ENCODE peak calls at places on chromosomes 5 and 9, in nine cellular contexts. One of them, this sample, is unnamed.

GRCh38 chr9:130846487-130847305 is 11.6 kb downstream of the ABL1 start:
- DNase-seq in right atrium auricular region: no peak
- DNase-seq in CD4-positive, alpha-beta memory T cell: no peak
- DNase-seq in stomach: peak; percentile 46
- DNase-seq in upper lobe of right lung: no peak
- DNase-seq in prostate gland: no peak
- DNase-seq in aorta: peak; percentile 88
- DNase-seq in IMR-90: peak; percentile 80
- DNase-seq in CD8-positive, alpha-beta memory T cell: no peak
- DNase-seq in this sample: peak; percentile 59

GRCh38 chr9:2411459-2412215 is 209.9 kb upstream of the VLDLR start:
- DNase-seq in CD8-positive, alpha-beta memory T cell: no peak
- DNase-seq in right atrium auricular region: no peak
- DNase-seq in IMR-90: no peak
- DNase-seq in upper lobe of right lung: no peak
- DNase-seq in aorta: no peak
- DNase-seq in CD4-positive, alpha-beta memory T cell: no peak
- DNase-seq in stomach: no peak
- DNase-seq in prostate gland: no peak
- DNase-seq in this sample: no peak

GRCh38 chr9:70491798-70492736 is 77.6 kb upstream of the KLF9 start:
- DNase-seq in upper lobe of right lung: no peak
- DNase-seq in stomach: no peak
- DNase-seq in aorta: no peak
- DNase-seq in right atrium auricular region: no peak
- DNase-seq in CD8-positive, alpha-beta memory T cell: no peak
- DNase-seq in CD4-positive, alpha-beta memory T cell: no peak
- DNase-seq in prostate gland: no peak
- DNase-seq in IMR-90: no peak
- DNase-seq in this sample: no peak

GRCh38 chr9:137428841-137429545 is 5.8 kb downstream of the NOXA1 start:
- DNase-seq in IMR-90: no peak
- DNase-seq in aorta: peak; percentile 42
- DNase-seq in stomach: peak; percentile 63
- DNase-seq in prostate gland: no peak
- DNase-seq in CD4-positive, alpha-beta memory T cell: no peak
- DNase-seq in upper lobe of right lung: peak; percentile 63
- DNase-seq in CD8-positive, alpha-beta memory T cell: no peak
- DNase-seq in right atrium auricular region: no peak
- DNase-seq in this sample: peak; percentile 51

GRCh38 chr9:129595323-129595741 is 25.6 kb downstream of the C9orf50 start:
- DNase-seq in CD8-positive, alpha-beta memory T cell: no peak
- DNase-seq in upper lobe of right lung: no peak
- DNase-seq in CD4-positive, alpha-beta memory T cell: no peak
- DNase-seq in aorta: no peak
- DNase-seq in right atrium auricular region: no peak
- DNase-seq in IMR-90: peak; percentile 60
- DNase-seq in prostate gland: peak; percentile 51
- DNase-seq in stomach: no peak
- DNase-seq in this sample: no peak

GRCh38 chr9:106334081-106334480 is 528.9 kb upstream of the ZNF462 start:
- DNase-seq in stomach: no peak
- DNase-seq in IMR-90: no peak
- DNase-seq in prostate gland: no peak
- DNase-seq in right atrium auricular region: no peak
- DNase-seq in CD4-positive, alpha-beta memory T cell: no peak
- DNase-seq in CD8-positive, alpha-beta memory T cell: no peak
- DNase-seq in aorta: no peak
- DNase-seq in upper lobe of right lung: no peak
- DNase-seq in this sample: no peak

GRCh38 chr5:141326088-141326854 is 4.0 kb upstream of the PCDHGA1 start:
- DNase-seq in IMR-90: peak; percentile 82
- DNase-seq in upper lobe of right lung: peak; percentile 73
- DNase-seq in stomach: peak; percentile 32
- DNase-seq in CD4-positive, alpha-beta memory T cell: peak; percentile 72
- DNase-seq in right atrium auricular region: no peak
- DNase-seq in aorta: peak; percentile 81
- DNase-seq in prostate gland: no peak
- DNase-seq in CD8-positive, alpha-beta memory T cell: peak; percentile 22
- DNase-seq in this sample: peak; percentile 82

GRCh38 chr5:157049605-157050004 is 9.3 kb downstream of the HAVCR1 start:
- DNase-seq in prostate gland: no peak
- DNase-seq in CD4-positive, alpha-beta memory T cell: no peak
- DNase-seq in IMR-90: no peak
- DNase-seq in upper lobe of right lung: no peak
- DNase-seq in right atrium auricular region: no peak
- DNase-seq in aorta: no peak
- DNase-seq in CD8-positive, alpha-beta memory T cell: no peak
- DNase-seq in stomach: no peak
- DNase-seq in this sample: no peak

GRCh38 chr9:132605387-132605786 is 23.0 kb downstream of the BARHL1 start:
- DNase-seq in IMR-90: no peak
- DNase-seq in prostate gland: no peak
- DNase-seq in CD8-positive, alpha-beta memory T cell: no peak
- DNase-seq in stomach: no peak
- DNase-seq in aorta: no peak
- DNase-seq in right atrium auricular region: no peak
- DNase-seq in CD4-positive, alpha-beta memory T cell: no peak
- DNase-seq in upper lobe of right lung: no peak
- DNase-seq in this sample: no peak

GRCh38 chr9:132597073-132597775 is 14.8 kb downstream of the BARHL1 start:
- DNase-seq in stomach: no peak
- DNase-seq in IMR-90: no peak
- DNase-seq in aorta: peak; percentile 73
- DNase-seq in prostate gland: no peak
- DNase-seq in right atrium auricular region: peak; percentile 69
- DNase-seq in upper lobe of right lung: no peak
- DNase-seq in CD4-positive, alpha-beta memory T cell: no peak
- DNase-seq in CD8-positive, alpha-beta memory T cell: no peak
- DNase-seq in this sample: peak; percentile 78

GRCh38 chr9:132600326-132600984 is 18.0 kb downstream of the BARHL1 start:
- DNase-seq in prostate gland: no peak
- DNase-seq in IMR-90: no peak
- DNase-seq in CD4-positive, alpha-beta memory T cell: no peak
- DNase-seq in upper lobe of right lung: no peak
- DNase-seq in stomach: no peak
- DNase-seq in CD8-positive, alpha-beta memory T cell: no peak
- DNase-seq in right atrium auricular region: no peak
- DNase-seq in aorta: no peak
- DNase-seq in this sample: no peak

DNA sequence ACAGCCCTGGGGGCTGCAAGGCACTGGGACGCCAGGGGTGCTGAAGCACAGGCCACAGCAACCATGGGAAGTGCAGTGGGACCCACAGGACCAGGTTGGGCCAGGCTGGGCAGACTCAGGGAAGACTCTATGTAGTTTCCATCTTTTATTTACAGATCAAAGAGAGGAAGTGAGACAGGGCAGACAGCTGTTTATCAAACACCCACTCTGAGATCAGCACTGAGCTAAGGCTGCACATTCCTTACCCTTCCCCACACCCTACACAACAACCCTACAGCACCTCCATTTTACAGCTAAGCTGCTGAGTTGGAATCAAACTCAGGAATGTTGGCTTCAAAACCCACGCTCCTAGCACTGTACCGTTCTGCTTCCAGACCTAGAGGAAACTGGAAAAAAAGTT is 19.8 kb downstream of the BARHL1 start:
- DNase-seq in right atrium auricular region: no peak
- DNase-seq in CD4-positive, alpha-beta memory T cell: no peak
- DNase-seq in upper lobe of right lung: no peak
- DNase-seq in CD8-positive, alpha-beta memory T cell: no peak
- DNase-seq in IMR-90: peak; percentile 36
- DNase-seq in prostate gland: no peak
- DNase-seq in aorta: no peak
- DNase-seq in stomach: no peak
- DNase-seq in this sample: no peak
- H3K36me3 ChIP-seq in right atrium auricular region: peaks cover 3% of the 10 kb centered on the region
- H3K36me3 ChIP-seq in CD4-positive, alpha-beta memory T cell: peaks cover 13% of the 10 kb centered on the region
- H3K36me3 ChIP-seq in upper lobe of right lung: peaks cover 12% of the 10 kb centered on the region
- H3K36me3 ChIP-seq in CD8-positive, alpha-beta memory T cell: peaks cover 4% of the 10 kb centered on the region
- H3K36me3 ChIP-seq in IMR-90: peaks cover 26% of the 10 kb centered on the region
- H3K36me3 ChIP-seq in prostate gland: peaks cover 4% of the 10 kb centered on the region
- H3K36me3 ChIP-seq in aorta: no peaks in the 10 kb centered on the region
- H3K36me3 ChIP-seq in stomach: peaks cover 89% of the 10 kb centered on the region
- H3K36me3 ChIP-seq in this sample: peaks cover 25% of the 10 kb centered on the region

GRCh38 chr5:168407222-168407621 is 79.0 kb upstream of the RARS1 start:
- DNase-seq in prostate gland: no peak
- DNase-seq in right atrium auricular region: no peak
- DNase-seq in CD4-positive, alpha-beta memory T cell: no peak
- DNase-seq in aorta: no peak
- DNase-seq in upper lobe of right lung: no peak
- DNase-seq in IMR-90: peak; percentile 25
- DNase-seq in CD8-positive, alpha-beta memory T cell: no peak
- DNase-seq in stomach: no peak
- DNase-seq in this sample: no peak
- H3K4me1 ChIP-seq in prostate gland: no peaks in the 10 kb centered on the region
- H3K4me1 ChIP-seq in right atrium auricular region: peaks cover 20% of the 10 kb centered on the region
- H3K4me1 ChIP-seq in CD4-positive, alpha-beta memory T cell: peaks cover 18% of the 10 kb centered on the region
- H3K4me1 ChIP-seq in aorta: no peaks in the 10 kb centered on the region
- H3K4me1 ChIP-seq in upper lobe of right lung: no peaks in the 10 kb centered on the region
- H3K4me1 ChIP-seq in IMR-90: peaks cover 16% of the 10 kb centered on the region
- H3K4me1 ChIP-seq in CD8-positive, alpha-beta memory T cell: peaks cover 16% of the 10 kb centered on the region
- H3K4me1 ChIP-seq in stomach: no peaks in the 10 kb centered on the region
- H3K4me1 ChIP-seq in this sample: peaks cover 18% of the 10 kb centered on the region

GRCh38 chr5:151030377-151030776 is 10.0 kb downstream of the GPX3 start:
- DNase-seq in stomach: no peak
- DNase-seq in upper lobe of right lung: no peak
- DNase-seq in IMR-90: no peak
- DNase-seq in aorta: peak; percentile 77
- DNase-seq in CD8-positive, alpha-beta memory T cell: no peak
- DNase-seq in right atrium auricular region: peak; percentile 92
- DNase-seq in prostate gland: peak; percentile 49
- DNase-seq in CD4-positive, alpha-beta memory T cell: no peak
- DNase-seq in this sample: no peak
- H3K36me3 ChIP-seq in stomach: peaks cover 99% of the 10 kb centered on the region
- H3K36me3 ChIP-seq in upper lobe of right lung: peaks cover 88% of the 10 kb centered on the region
- H3K36me3 ChIP-seq in IMR-90: peaks cover 64% of the 10 kb centered on the region
- H3K36me3 ChIP-seq in aorta: peaks cover 8% of the 10 kb centered on the region
- H3K36me3 ChIP-seq in CD8-positive, alpha-beta memory T cell: peaks cover 50% of the 10 kb centered on the region
- H3K36me3 ChIP-seq in right atrium auricular region: peaks cover 88% of the 10 kb centered on the region
- H3K36me3 ChIP-seq in prostate gland: peaks cover 9% of the 10 kb centered on the region
- H3K36me3 ChIP-seq in CD4-positive, alpha-beta memory T cell: peaks cover 63% of the 10 kb centered on the region
- H3K36me3 ChIP-seq in this sample: peaks cover 19% of the 10 kb centered on the region

GRCh38 chr5:65126192-65126591 is 355.5 kb downstream of the ADAMTS6 start:
- DNase-seq in IMR-90: peak; percentile 82
- DNase-seq in CD4-positive, alpha-beta memory T cell: no peak
- DNase-seq in stomach: no peak
- DNase-seq in right atrium auricular region: no peak
- DNase-seq in aorta: no peak
- DNase-seq in upper lobe of right lung: no peak
- DNase-seq in prostate gland: no peak
- DNase-seq in CD8-positive, alpha-beta memory T cell: no peak
- DNase-seq in this sample: no peak
- H3K4me1 ChIP-seq in IMR-90: peaks cover 19% of the 10 kb centered on the region
- H3K4me1 ChIP-seq in CD4-positive, alpha-beta memory T cell: no peaks in the 10 kb centered on the region
- H3K4me1 ChIP-seq in stomach: no peaks in the 10 kb centered on the region
- H3K4me1 ChIP-seq in right atrium auricular region: peaks cover 10% of the 10 kb centered on the region
- H3K4me1 ChIP-seq in aorta: no peaks in the 10 kb centered on the region
- H3K4me1 ChIP-seq in upper lobe of right lung: no peaks in the 10 kb centered on the region
- H3K4me1 ChIP-seq in prostate gland: no peaks in the 10 kb centered on the region
- H3K4me1 ChIP-seq in CD8-positive, alpha-beta memory T cell: no peaks in the 10 kb centered on the region
- H3K4me1 ChIP-seq in this sample: no peaks in the 10 kb centered on the region

DNA sequence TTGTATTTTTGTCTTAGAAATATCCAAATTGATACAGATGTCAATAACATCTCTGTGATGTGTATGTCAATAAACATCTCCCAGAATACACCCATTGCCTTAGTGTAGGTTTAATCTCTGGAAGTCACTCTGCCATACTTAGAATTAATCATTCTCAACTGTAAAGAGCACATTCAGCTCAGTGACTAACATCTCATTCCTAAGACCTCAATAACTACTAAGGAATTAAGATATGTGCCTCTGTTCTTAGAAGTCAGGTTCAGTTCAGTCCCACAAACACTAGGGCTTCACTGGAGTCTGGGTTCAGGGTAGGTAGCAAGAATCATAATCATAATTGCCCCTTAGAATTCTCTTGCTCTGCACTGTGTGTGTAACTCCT is 31.7 kb downstream of the UGCG start:
- DNase-seq in stomach: no peak
- DNase-seq in CD8-positive, alpha-beta memory T cell: no peak
- DNase-seq in CD4-positive, alpha-beta memory T cell: no peak
- DNase-seq in right atrium auricular region: no peak
- DNase-seq in prostate gland: no peak
- DNase-seq in upper lobe of right lung: no peak
- DNase-seq in aorta: no peak
- DNase-seq in IMR-90: peak; percentile 61
- DNase-seq in this sample: no peak
- H3K36me3 ChIP-seq in stomach: peaks cover 67% of the 10 kb centered on the region
- H3K36me3 ChIP-seq in CD8-positive, alpha-beta memory T cell: peaks cover 19% of the 10 kb centered on the region
- H3K36me3 ChIP-seq in CD4-positive, alpha-beta memory T cell: peaks cover 25% of the 10 kb centered on the region
- H3K36me3 ChIP-seq in right atrium auricular region: peaks cover 36% of the 10 kb centered on the region
- H3K36me3 ChIP-seq in prostate gland: no peaks in the 10 kb centered on the region
- H3K36me3 ChIP-seq in upper lobe of right lung: peaks cover 75% of the 10 kb centered on the region
- H3K36me3 ChIP-seq in aorta: peaks cover 9% of the 10 kb centered on the region
- H3K36me3 ChIP-seq in IMR-90: peaks cover 44% of the 10 kb centered on the region
- H3K36me3 ChIP-seq in this sample: peaks cover 35% of the 10 kb centered on the region

GRCh38 chr5:68961762-68962161 is 132.1 kb upstream of the SLC30A5 start:
- DNase-seq in IMR-90: no peak
- DNase-seq in right atrium auricular region: no peak
- DNase-seq in prostate gland: no peak
- DNase-seq in aorta: no peak
- DNase-seq in stomach: no peak
- DNase-seq in CD4-positive, alpha-beta memory T cell: no peak
- DNase-seq in upper lobe of right lung: no peak
- DNase-seq in CD8-positive, alpha-beta memory T cell: no peak
- DNase-seq in this sample: no peak
- H3K4me1 ChIP-seq in IMR-90: no peaks in the 10 kb centered on the region
- H3K4me1 ChIP-seq in right atrium auricular region: no peaks in the 10 kb centered on the region
- H3K4me1 ChIP-seq in prostate gland: no peaks in the 10 kb centered on the region
- H3K4me1 ChIP-seq in aorta: no peaks in the 10 kb centered on the region
- H3K4me1 ChIP-seq in stomach: no peaks in the 10 kb centered on the region
- H3K4me1 ChIP-seq in CD4-positive, alpha-beta memory T cell: no peaks in the 10 kb centered on the region
- H3K4me1 ChIP-seq in upper lobe of right lung: no peaks in the 10 kb centered on the region
- H3K4me1 ChIP-seq in CD8-positive, alpha-beta memory T cell: no peaks in the 10 kb centered on the region
- H3K4me1 ChIP-seq in this sample: peaks cover 9% of the 10 kb centered on the region